ENCODE peak calls at places on chromosomes 12 and 14, in five cellular contexts. Y, H, P, G and F are unnamed samples.

GRCh38 chr12:111287125-111287900 is 81.6 kb downstream of the PHETA1 start:
- DNase-seq in H (no peak), Y (no peak), P (no peak), G (no peak), F (no peak)

GRCh38 chr14:35252485-35252884 is 39.7 kb upstream of the PSMA6 start:
- DNase-seq in G (no peak), Y (no peak), H (no peak), P (no peak), F (no peak)

GRCh38 chr14:93219103-93219726 is 12.2 kb downstream of the UBR7 start:
- DNase-seq in Y (no peak), G (peak; percentile 69), H (peak; percentile 5), P (no peak), F (peak; percentile 65)

GRCh38 chr14:100907240-100907639 is 3.7 kb upstream of the RTL1 start:
- DNase-seq in G (no peak), P (no peak), H (no peak), Y (no peak), F (no peak)

GRCh38 chr14:95467232-95467631 is 49.2 kb downstream of the SYNE3 start:
- DNase-seq in H (no peak), G (no peak), Y (no peak), P (no peak), F (no peak)

GRCh38 chr14:25237845-25238244 is 187.9 kb upstream of the STXBP6 start:
- DNase-seq in Y (peak; percentile 64), P (peak; percentile 7), G (no peak), H (peak; percentile 36), F (no peak)

GRCh38 chr14:67566908-67567307 is 33.2 kb downstream of the PIGH start:
- DNase-seq in P (no peak), Y (no peak), H (no peak), G (no peak), F (no peak)

GRCh38 chr12:6336859-6337744 is 4.8 kb downstream of the TNFRSF1A start:
- DNase-seq in G (peak; percentile 48), Y (no peak), H (no peak), P (no peak), F (no peak)

GRCh38 chr12:92571169-92571568 is 131.6 kb upstream of the PLEKHG7 start:
- DNase-seq in H (no peak), G (peak; percentile 8), Y (no peak), P (no peak), F (no peak)

GRCh38 chr14:95885866-95886265 is 9.2 kb downstream of the TUNAR start:
- DNase-seq in Y (no peak), P (no peak), G (no peak), H (no peak), F (no peak)

GRCh38 chr12:14664434-14665023 is 31.9 kb downstream of the GUCY2C start:
- DNase-seq in G (peak; percentile 66), Y (no peak), H (no peak), P (no peak), F (peak; percentile 40)

GRCh38 chr14:24273422-24273998 is 2.1 kb upstream of the RABGGTA start:
- DNase-seq in G (no peak), H (no peak), P (no peak), Y (no peak), F (no peak)

GRCh38 chr12:108029081-108029790 is 99.9 kb upstream of the WSCD2 start:
- DNase-seq in Y (no peak), P (no peak), H (no peak), G (no peak), F (no peak)

GRCh38 chr14:76584271-76584702 is 177.0 kb upstream of the VASH1 start:
- DNase-seq in P (no peak), H (no peak), Y (no peak), G (no peak), F (no peak)

GRCh38 chr14:91371990-91372375 is 45.6 kb downstream of the CCDC88C start:
- DNase-seq in G (no peak), Y (no peak), H (no peak), P (no peak), F (no peak)

GRCh38 chr14:89237923-89238529 is 179.0 kb downstream of the FOXN3 start:
- DNase-seq in P (no peak), H (no peak), Y (peak; percentile 51), G (peak; percentile 20), F (no peak)
- H3K79me1 ChIP-seq in P (peaks cover 11% of the 10 kb centered on the region), H (no peaks in the 10 kb centered on the region), Y (peaks cover 22% of the 10 kb centered on the region), G (peaks cover 4% of the 10 kb centered on the region), F (peaks cover 48% of the 10 kb centered on the region)

GRCh38 chr12:122082621-122083356 is 4.2 kb downstream of the MLXIP start:
- DNase-seq in P (no peak), Y (no peak), H (no peak), G (peak; percentile 89), F (no peak)

GRCh38 chr12:122081697-122082221 is 3.2 kb downstream of the MLXIP start:
- DNase-seq in H (no peak), Y (no peak), P (no peak), G (peak; percentile 35), F (peak; percentile 92)

GRCh38 chr12:122080149-122081107 is 1.9 kb downstream of the MLXIP start:
- DNase-seq in P (no peak), H (no peak), G (peak; percentile 45), Y (no peak), F (peak; percentile 86)

GRCh38 chr12:122079532-122080081 is 1.1 kb downstream of the MLXIP start:
- DNase-seq in H (no peak), G (no peak), P (no peak), Y (no peak), F (no peak)

DNA sequence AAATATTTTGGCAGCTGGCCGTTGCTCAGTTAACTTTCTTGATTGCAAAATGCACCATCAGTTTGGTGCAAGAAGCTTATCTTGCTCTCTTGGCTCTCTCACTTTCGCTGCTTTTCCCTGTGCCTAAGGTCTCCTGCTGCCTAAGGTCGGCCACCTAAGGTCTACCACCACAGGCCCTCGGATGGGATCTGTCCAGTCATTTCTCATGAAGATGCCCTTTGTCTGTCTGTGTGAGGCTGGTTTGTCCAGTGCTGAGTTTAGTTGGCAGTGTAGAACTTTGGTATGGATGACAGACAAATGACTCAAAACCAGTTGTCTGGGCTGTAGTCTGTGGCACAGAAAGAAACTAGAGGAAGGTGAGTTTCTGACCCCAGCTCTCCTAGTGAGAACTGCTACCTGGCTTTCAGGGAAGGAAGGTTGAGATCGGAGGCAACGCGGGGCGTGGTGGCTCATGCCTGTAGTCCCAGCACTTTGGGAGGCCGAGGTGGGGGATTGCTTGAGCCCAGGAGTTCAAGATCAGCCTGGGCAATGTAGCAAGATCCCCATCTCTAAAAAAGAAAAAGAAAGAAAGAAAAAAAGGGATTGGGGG is 2.6 kb downstream of the MLXIP start:
- DNase-seq in Y (no peak), G (peak; percentile 75), P (no peak), H (no peak), F (peak; percentile 77)
- H2AK5ac ChIP-seq in Y (no peak overlapping the region), G (no peak overlapping the region), P (peak overlapping the region; percentile 82), H (no peak overlapping the region), F (peak overlapping the region; percentile 44)

DNA sequence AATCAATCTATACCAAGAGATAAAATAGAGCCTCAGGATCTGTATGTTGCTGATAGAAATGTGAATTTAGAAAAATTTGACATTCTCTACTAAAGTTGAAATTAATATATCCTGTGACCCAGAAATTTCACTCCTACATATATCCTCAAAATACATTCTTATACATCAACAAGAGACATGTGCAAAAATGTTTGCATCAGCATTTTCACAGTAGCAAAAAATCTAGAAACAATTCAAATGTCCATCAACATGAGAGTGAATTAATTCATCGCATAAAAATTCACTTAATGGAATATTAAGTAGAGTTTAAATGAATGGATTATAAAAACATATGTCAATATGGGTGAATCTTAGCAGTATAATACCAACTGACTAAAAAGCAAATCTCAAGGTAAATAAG is 80.8 kb downstream of the GPR65 start:
- DNase-seq in H (no peak), Y (no peak), G (no peak), P (no peak), F (no peak)
- H2BK12ac ChIP-seq in H (no peak overlapping the region), Y (no peak overlapping the region), G (no peak overlapping the region), P (no peak overlapping the region), F (no peak overlapping the region)

GRCh38 chr14:89959853-89960493 is 4.2 kb downstream of the TDP1 start:
- DNase-seq in P (no peak), G (no peak), H (no peak), Y (no peak), F (no peak)
- H3K79me1 ChIP-seq in P (peaks cover 5% of the 10 kb centered on the region), G (peaks cover 10% of the 10 kb centered on the region), H (peaks cover 11% of the 10 kb centered on the region), Y (peaks cover 3% of the 10 kb centered on the region), F (peaks cover 36% of the 10 kb centered on the region)